ENCODE peak calls at places on chromosomes 13 and 19, in eight cellular contexts. D, B, O, M, X, J, A and F are unnamed samples.

GRCh38 chr13:110438211-110438610 is 123.3 kb downstream of the RAB20 start:
- ATAC-seq in D (no peak), B (peak; percentile 19), O (no peak), M (peak; percentile 53), X (no peak), J (peak; percentile 18), A (peak; percentile 9), F (peak; percentile 17)

GRCh38 chr13:36882829-36883390 is 37.1 kb downstream of the SMAD9 start:
- ATAC-seq in D (no peak), B (no peak), O (peak; percentile 85), M (no peak), X (no peak), J (no peak), A (no peak), F (no peak)

GRCh38 chr13:107867701-107868661 is 347.4 kb downstream of the LIG4 start:
- ATAC-seq in D (no peak), B (peak; percentile 73), O (no peak), M (peak; percentile 75), X (peak; percentile 63), J (no peak), A (peak; percentile 41), F (peak; percentile 23)

GRCh38 chr19:19053508-19054314 is 10.1 kb upstream of the SLC25A42 start:
- ATAC-seq in D (peak; percentile 60), B (peak; percentile 52), O (peak; percentile 84), M (peak; percentile 86), X (peak; percentile 69), J (peak; percentile 64), A (peak; percentile 64), F (peak; percentile 66)

GRCh38 chr19:14135985-14136508 is 342 bp downstream of the ASF1B start:
- ATAC-seq in D (no peak), B (no peak), O (no peak), M (no peak), X (peak; percentile 7), J (no peak), A (no peak), F (no peak)

GRCh38 chr13:37175996-37176395 is 70.5 kb upstream of the CSNK1A1L start:
- ATAC-seq in D (no peak), B (peak; percentile 65), O (no peak), M (no peak), X (no peak), J (peak; percentile 77), A (peak; percentile 21), F (peak; percentile 83)

GRCh38 chr19:34305221-34306058 is 51.1 kb downstream of the GARRE1 start:
- ATAC-seq in D (no peak), B (peak; percentile 33), O (no peak), M (no peak), X (no peak), J (no peak), A (peak; percentile 49), F (no peak)

GRCh38 chr19:2423913-2424685 is 3.3 kb downstream of the TIMM13 start:
- ATAC-seq in D (no peak), B (no peak), O (no peak), M (no peak), X (no peak), J (no peak), A (no peak), F (no peak)

GRCh38 chr19:35666251-35666913 is at the start of gene UPK1A:
- ATAC-seq in D (no peak), B (no peak), O (peak; percentile 32), M (no peak), X (peak; percentile 46), J (peak; percentile 10), A (no peak), F (peak; percentile 39)

GRCh38 chr13:114256547-114256946 is 21.9 kb downstream of the CDC16 start:
- ATAC-seq in D (no peak), B (no peak), O (no peak), M (no peak), X (no peak), J (no peak), A (no peak), F (no peak)

GRCh38 chr19:11399667-11400066 is 15.6 kb upstream of the EPOR start:
- ATAC-seq in D (no peak), B (no peak), O (no peak), M (no peak), X (peak; percentile 20), J (no peak), A (no peak), F (no peak)

GRCh38 chr13:103516009-103516795 is 450.0 kb upstream of the SLC10A2 start:
- ATAC-seq in D (no peak), B (no peak), O (no peak), M (no peak), X (no peak), J (no peak), A (no peak), F (no peak)

GRCh38 chr13:26872444-26873173 is 112.0 kb upstream of the GPR12 start:
- ATAC-seq in D (no peak), B (peak; percentile 37), O (peak; percentile 50), M (peak; percentile 90), X (no peak), J (no peak), A (no peak), F (no peak)

GRCh38 chr13:35714588-35714987 is 238.1 kb upstream of the MAB21L1 start:
- ATAC-seq in D (no peak), B (peak; percentile 51), O (no peak), M (no peak), X (no peak), J (peak; percentile 83), A (no peak), F (no peak)

GRCh38 chr13:100788540-100788939 is 113.9 kb upstream of the TMTC4 start:
- ATAC-seq in D (no peak), B (no peak), O (no peak), M (no peak), X (no peak), J (no peak), A (no peak), F (no peak)

GRCh38 chr13:50125306-50125555 is 110.0 kb downstream of the KCNRG start:
- ATAC-seq in D (peak; percentile 39), B (peak; percentile 2), O (peak; percentile 13), M (peak; percentile 5), X (peak; percentile 19), J (peak; percentile 1), A (peak; percentile 11), F (peak; percentile 0)

GRCh38 chr19:17209126-17210036 is 5.8 kb upstream of the USE1 start:
- ATAC-seq in D (peak; percentile 29), B (peak; percentile 11), O (peak; percentile 26), M (peak; percentile 98), X (peak; percentile 41), J (no peak), A (no peak), F (no peak)

GRCh38 chr19:8503506-8503905 is 1.1 kb upstream of the PRAM1 start:
- ATAC-seq in D (no peak), B (no peak), O (no peak), M (no peak), X (no peak), J (no peak), A (no peak), F (no peak)

GRCh38 chr13:26985285-26985878 is 186.2 kb downstream of the USP12 start:
- ATAC-seq in D (peak; percentile 88), B (peak; percentile 74), O (peak; percentile 59), M (peak; percentile 68), X (peak; percentile 90), J (peak; percentile 65), A (peak; percentile 57), F (peak; percentile 53)

GRCh38 chr13:44013666-44014291 is 134.1 kb downstream of the LACC1 start:
- ATAC-seq in D (no peak), B (peak; percentile 73), O (no peak), M (no peak), X (no peak), J (peak; percentile 39), A (peak; percentile 55), F (no peak)

GRCh38 chr13:111213964-111214726 is 99.0 kb downstream of the ARHGEF7 start:
- ATAC-seq in D (no peak), B (no peak), O (no peak), M (no peak), X (no peak), J (no peak), A (no peak), F (no peak)